ENCODE peak calls at places on chromosomes 3 and 15, in eight cellular contexts. X is psoas muscle; P is substantia nigra; D is stimulated activated CD8-positive, alpha-beta memory T cell treated with anti-CD3 and anti-CD28 coated beads, Interleukin-4, amount 100 ng/mL, for 24 hours; Q is lower leg skin; T is pancreas; N is AG08395; M is SJSA1. Z is an unnamed sample.

GRCh38 chr3:151228291-151229125 is 25.5 kb upstream of the GPR171 start:
- DNase-seq in N (peak; percentile 79), M (peak; percentile 44), P (no peak), D (no peak), T (no peak), X (no peak), Q (no peak), Z (peak; percentile 74)

GRCh38 chr3:195762611-195763247 is 42.0 kb downstream of the MUC20 start:
- DNase-seq in D (no peak), T (no peak), M (no peak), P (no peak), N (no peak), X (no peak), Q (no peak), Z (no peak)

GRCh38 chr15:66778314-66778665 is 76.3 kb downstream of the SMAD6 start:
- DNase-seq in X (no peak), N (no peak), D (no peak), P (no peak), Q (no peak), T (no peak), M (no peak), Z (no peak)

GRCh38 chr3:142501004-142501926 is 53.4 kb upstream of the XRN1 start:
- DNase-seq in M (no peak), D (no peak), T (no peak), X (no peak), Q (no peak), N (peak; percentile 73), P (no peak), Z (peak; percentile 87)

GRCh38 chr15:77909131-77909940 is 168.2 kb downstream of the TBC1D2B start:
- DNase-seq in X (no peak), P (no peak), Q (no peak), M (peak; percentile 39), D (no peak), T (no peak), N (no peak), Z (no peak)

GRCh38 chr15:92907229-92907628 is 7.1 kb downstream of the CHD2 start:
- DNase-seq in T (no peak), M (no peak), P (no peak), Q (no peak), X (no peak), D (no peak), N (no peak), Z (peak; percentile 51)

GRCh38 chr3:164416491-164417222 is 661.6 kb downstream of the SI start:
- DNase-seq in X (no peak), T (no peak), M (no peak), N (peak; percentile 24), D (no peak), P (no peak), Q (no peak), Z (peak; percentile 13)

GRCh38 chr3:120350431-120350941 is 1.3 kb upstream of the LRRC58 start:
- DNase-seq in P (no peak), X (no peak), T (peak; percentile 18), D (no peak), M (no peak), Q (no peak), N (peak; percentile 24), Z (peak; percentile 72)

GRCh38 chr3:98613616-98614015 is 20.2 kb upstream of the CPOX start:
- DNase-seq in D (no peak), M (no peak), X (no peak), N (no peak), Q (no peak), T (no peak), P (no peak), Z (peak; percentile 10)

GRCh38 chr15:61393949-61394348 is 164.8 kb upstream of the RORA start:
- DNase-seq in D (no peak), N (peak; percentile 4), P (no peak), X (no peak), T (no peak), M (no peak), Q (peak; percentile 16), Z (no peak)

GRCh38 chr15:75606711-75607684 is 18.5 kb downstream of the SNUPN start:
- DNase-seq in P (no peak), Q (no peak), D (no peak), T (no peak), N (no peak), M (no peak), X (no peak), Z (peak; percentile 20)

GRCh38 chr3:29280675-29281264 is at the start of gene RBMS3:
- DNase-seq in P (peak; percentile 43), Q (peak; percentile 81), M (peak; percentile 93), N (peak; percentile 88), T (peak; percentile 53), D (no peak), X (peak; percentile 85), Z (peak; percentile 96)

GRCh38 chr15:80662129-80662528 is 33.0 kb upstream of the ABHD17C start:
- DNase-seq in D (no peak), T (no peak), X (no peak), N (no peak), P (no peak), Q (no peak), M (no peak), Z (peak; percentile 22)

GRCh38 chr3:108320746-108321350 is 24.5 kb downstream of the HHLA2 start:
- DNase-seq in Q (no peak), D (no peak), T (no peak), X (no peak), N (no peak), P (no peak), M (no peak), Z (no peak)

GRCh38 chr15:84034831-84035753 is 200.5 kb upstream of the GOLGA6L4 start:
- DNase-seq in N (peak; percentile 29), Q (no peak), T (no peak), D (no peak), M (no peak), P (no peak), X (no peak), Z (peak; percentile 40)

GRCh38 chr15:57172925-57173324 is 203.4 kb upstream of the CGNL1 start:
- DNase-seq in T (no peak), M (no peak), N (no peak), X (no peak), P (no peak), Q (no peak), D (no peak), Z (no peak)

GRCh38 chr15:42491540-42492225 is 742 bp upstream of the ZNF106 start:
- DNase-seq in N (peak; percentile 63), M (peak; percentile 56), P (no peak), D (no peak), T (no peak), X (no peak), Q (no peak), Z (peak; percentile 86)

GRCh38 chr15:78838480-78838879 is 27.2 kb upstream of the ADAMTS7 start:
- DNase-seq in M (no peak), P (no peak), N (peak; percentile 37), D (no peak), T (no peak), X (peak; percentile 37), Q (peak; percentile 30), Z (no peak)

GRCh38 chr3:108940166-108940565 is 13.5 kb downstream of the GUCA1C start:
- DNase-seq in N (no peak), Q (no peak), T (no peak), M (no peak), D (no peak), X (no peak), P (no peak), Z (no peak)

Z was measured in ELR.